ENCODE peak calls at places on chromosome 16, in eight cellular contexts. F is lung; K is stimulated activated CD4-positive, alpha-beta T cell treated with anti-CD3 and anti-CD28 coated beads, Interleukin-1b, Interleukin-23, amount 100 ng/mL, for 1 hour; T is NAMALWA; B is astrocyte; Z is HCEC 1CT; O is posterior vena cava; E is NCI-H1105 treated with DMSO at 0.1 percent for 48 hours. A is an unnamed sample.

GRCh38 chr16:4888428-4889135 is 41.3 kb downstream of the UBN1 start:
- DNase-seq in B (no peak), E (no peak), T (no peak), Z (no peak), O (no peak), F (no peak), K (no peak), A (no peak)

GRCh38 chr16:86571197-86571915 is 4.7 kb downstream of the FOXC2 start:
- DNase-seq in F (no peak), B (no peak), Z (no peak), T (no peak), E (no peak), O (no peak), K (no peak), A (no peak)

GRCh38 chr16:89409161-89409711 is 81.1 kb downstream of the ANKRD11 start:
- DNase-seq in E (no peak), B (no peak), Z (no peak), K (peak), F (no peak), T (peak), O (no peak), A (no peak)

GRCh38 chr16:74757347-74757746 is 17.3 kb downstream of the FA2H start:
- DNase-seq in Z (no peak), K (no peak), F (no peak), B (no peak), E (no peak), O (no peak), T (no peak), A (no peak)

GRCh38 chr16:69481901-69482341 is 57.5 kb downstream of the CYB5B start:
- DNase-seq in O (peak), Z (no peak), F (peak), K (no peak), B (peak), T (no peak), E (peak), A (peak)

GRCh38 chr16:25260416-25260815 is 2.8 kb upstream of the ZKSCAN2 start:
- DNase-seq in E (no peak), B (no peak), Z (peak), O (no peak), F (no peak), T (no peak), K (no peak), A (no peak)

GRCh38 chr16:57432989-57433388 is 14.2 kb downstream of the CIAPIN1 start:
- DNase-seq in Z (no peak), F (no peak), K (no peak), O (no peak), E (no peak), B (no peak), T (no peak), A (no peak)

GRCh38 chr16:4109250-4109736 is 6.9 kb downstream of the ADCY9 start:
- DNase-seq in K (no peak), E (no peak), T (no peak), Z (no peak), O (no peak), B (no peak), F (no peak), A (peak)

GRCh38 chr16:56985288-56985961 is 3.9 kb upstream of the NLRC5 start:
- DNase-seq in B (peak), F (peak), O (peak), Z (peak), E (no peak), K (no peak), T (no peak), A (peak)

GRCh38 chr16:87056083-87056482 is 261.1 kb downstream of the C16orf95 start:
- DNase-seq in T (no peak), K (no peak), O (peak), B (peak), E (no peak), F (no peak), Z (peak), A (no peak)

GRCh38 chr16:86222541-86222940 is 287.8 kb upstream of the FOXF1 start:
- DNase-seq in E (no peak), T (no peak), F (no peak), B (peak), Z (peak), K (no peak), O (no peak), A (peak)

GRCh38 chr16:72455743-72456659 is 284.0 kb upstream of the PMFBP1 start:
- DNase-seq in E (peak), Z (no peak), B (no peak), T (no peak), O (no peak), F (no peak), K (no peak), A (peak)

GRCh38 chr16:14284930-14285541 is 213.9 kb downstream of the MRTFB start:
- DNase-seq in F (no peak), B (peak), T (peak), O (peak), K (no peak), Z (peak), E (peak), A (no peak)

GRCh38 chr16:66483689-66484452 is 56.8 kb downstream of the BEAN1 start:
- DNase-seq in K (peak), Z (peak), E (peak), B (peak), F (peak), O (peak), T (peak), A (peak)

GRCh38 chr16:20866161-20866772 is 33.9 kb downstream of the DCUN1D3 start:
- DNase-seq in F (no peak), K (no peak), Z (peak), T (no peak), E (no peak), B (peak), O (peak), A (peak)

GRCh38 chr16:51355871-51356270 is 204.8 kb upstream of the SALL1 start:
- DNase-seq in K (no peak), B (no peak), Z (no peak), F (no peak), E (no peak), O (no peak), T (no peak), A (no peak)

GRCh38 chr16:57401943-57402640 is 2.5 kb upstream of the CCL17 start:
- DNase-seq in E (no peak), K (no peak), B (no peak), T (no peak), F (no peak), O (peak), Z (no peak), A (no peak)

GRCh38 chr16:75648265-75649076 is 898 bp downstream of the TERF2IP start:
- DNase-seq in B (peak), E (peak), O (peak), T (peak), Z (peak), K (peak), F (peak), A (peak)

GRCh38 chr16:79307214-79307613 is 293.3 kb downstream of the MAF start:
- DNase-seq in F (peak), O (peak), T (no peak), B (no peak), K (no peak), Z (no peak), E (no peak), A (peak)

GRCh38 chr16:31371008-31371407 is 16.0 kb downstream of the ITGAX start:
- DNase-seq in E (no peak), F (no peak), T (no peak), K (no peak), B (no peak), O (no peak), Z (no peak), A (no peak)

GRCh38 chr16:3992297-3993051 is 112.0 kb upstream of the CREBBP start:
- DNase-seq in B (no peak), T (no peak), Z (no peak), F (peak), O (peak), E (no peak), K (no peak), A (peak)

GRCh38 chr16:80347900-80348299 is 192.9 kb upstream of the DYNLRB2 start:
- DNase-seq in Z (no peak), O (no peak), E (peak), T (no peak), B (peak), K (no peak), F (peak), A (peak)

GRCh38 chr16:1996175-1996574 is 6.4 kb downstream of the SYNGR3 start:
- DNase-seq in E (no peak), K (no peak), F (no peak), B (no peak), Z (no peak), O (no peak), T (no peak), A (no peak)

GRCh38 chr16:53757971-53758609 is 54.1 kb downstream of the FTO start:
- DNase-seq in F (no peak), E (peak), K (no peak), B (no peak), T (no peak), Z (no peak), O (no peak), A (no peak)

GRCh38 chr16:19179890-19180490 is 11.9 kb downstream of the SYT17 start:
- DNase-seq in T (peak), Z (peak), K (no peak), F (peak), O (peak), B (no peak), E (no peak), A (peak)

GRCh38 chr16:80259289-80259805 is 281.4 kb upstream of the DYNLRB2 start:
- DNase-seq in B (peak), O (no peak), F (no peak), E (no peak), T (no peak), K (no peak), Z (no peak), A (no peak)

GRCh38 chr16:26521626-26522025 is 545.1 kb upstream of the C16orf82 start:
- DNase-seq in O (peak), F (no peak), K (no peak), B (no peak), T (no peak), E (no peak), Z (no peak), A (no peak)

GRCh38 chr16:67164599-67165061 is at the start of gene HSF4:
- DNase-seq in B (no peak), E (no peak), K (no peak), F (peak), O (peak), T (no peak), Z (peak), A (peak)

GRCh38 chr16:67115649-67116048 is 5.9 kb downstream of the PHAF1 start:
- DNase-seq in B (peak), F (no peak), O (no peak), T (no peak), E (no peak), K (no peak), Z (peak), A (no peak)

GRCh38 chr16:12150600-12150999 is 174.1 kb downstream of the SNX29 start:
- DNase-seq in Z (no peak), T (peak), B (no peak), E (no peak), K (no peak), O (no peak), F (no peak), A (no peak)